ENCODE peak calls at places on chromosomes 2 and 18, in six cellular contexts. J is K562, T is H1, B is HepG2, F is HCT116, E is GM12878. G is an unnamed sample.

GRCh38 chr18:30992231-30992630 is 50.3 kb downstream of the DSC3 start:
- DNase-seq in T (no peak), J (no peak), E (no peak), F (no peak), B (no peak), G (no peak)

GRCh38 chr2:8306530-8307351 is 375.1 kb upstream of the ID2 start:
- DNase-seq in F (no peak), T (no peak), E (no peak), B (no peak), J (no peak), G (no peak)

GRCh38 chr2:37449686-37450392 is 105.4 kb downstream of the QPCT start:
- DNase-seq in B (no peak), F (no peak), T (no peak), E (no peak), J (no peak), G (peak)

GRCh38 chr2:68753318-68753717 is 18.7 kb downstream of the ARHGAP25 start:
- DNase-seq in B (no peak), J (no peak), T (no peak), E (no peak), F (no peak), G (no peak)

GRCh38 chr2:189799531-189799930 is 15.3 kb downstream of the PMS1 start:
- DNase-seq in B (no peak), T (no peak), J (no peak), F (no peak), E (no peak), G (no peak)

GRCh38 chr2:8148260-8148880 is 533.5 kb upstream of the ID2 start:
- DNase-seq in J (no peak), F (peak), B (no peak), T (no peak), E (no peak), G (no peak)

GRCh38 chr2:1780693-1781092 is 36.4 kb upstream of the PXDN start:
- DNase-seq in T (no peak), J (no peak), F (no peak), B (no peak), E (no peak), G (no peak)

GRCh38 chr2:159939946-159940345 is 122.5 kb downstream of the PLA2R1 start:
- DNase-seq in B (peak), T (no peak), E (peak), J (peak), F (peak), G (peak)

GRCh38 chr2:47217277-47217676 is 62.2 kb upstream of the STPG4 start:
- DNase-seq in F (no peak), E (no peak), B (no peak), J (no peak), T (no peak), G (no peak)

GRCh38 chr18:5455644-5456043 is 88.2 kb downstream of the EPB41L3 start:
- DNase-seq in E (no peak), F (no peak), B (no peak), J (no peak), T (no peak), G (no peak)

GRCh38 chr2:1767939-1768691 is 23.8 kb upstream of the PXDN start:
- DNase-seq in F (no peak), E (no peak), B (no peak), T (no peak), J (no peak), G (no peak)

GRCh38 chr18:616380-616995 is 19.7 kb downstream of the CLUL1 start:
- DNase-seq in B (peak), J (peak), E (no peak), T (no peak), F (peak), G (no peak)

GRCh38 chr2:239817011-239817490 is 208.1 kb downstream of the NDUFA10 start:
- DNase-seq in F (no peak), E (no peak), T (no peak), B (no peak), J (no peak), G (no peak)

GRCh38 chr2:239819974-239820555 is 205.1 kb downstream of the NDUFA10 start:
- DNase-seq in J (no peak), T (no peak), E (no peak), F (no peak), B (no peak), G (no peak)

GRCh38 chr2:239819091-239819973 is 205.8 kb downstream of the NDUFA10 start:
- DNase-seq in J (no peak), E (no peak), F (no peak), B (no peak), T (no peak), G (no peak)

GRCh38 chr2:239818086-239818485 is 207.1 kb downstream of the NDUFA10 start:
- DNase-seq in F (no peak), E (no peak), J (no peak), B (no peak), T (no peak), G (no peak)

DNA sequence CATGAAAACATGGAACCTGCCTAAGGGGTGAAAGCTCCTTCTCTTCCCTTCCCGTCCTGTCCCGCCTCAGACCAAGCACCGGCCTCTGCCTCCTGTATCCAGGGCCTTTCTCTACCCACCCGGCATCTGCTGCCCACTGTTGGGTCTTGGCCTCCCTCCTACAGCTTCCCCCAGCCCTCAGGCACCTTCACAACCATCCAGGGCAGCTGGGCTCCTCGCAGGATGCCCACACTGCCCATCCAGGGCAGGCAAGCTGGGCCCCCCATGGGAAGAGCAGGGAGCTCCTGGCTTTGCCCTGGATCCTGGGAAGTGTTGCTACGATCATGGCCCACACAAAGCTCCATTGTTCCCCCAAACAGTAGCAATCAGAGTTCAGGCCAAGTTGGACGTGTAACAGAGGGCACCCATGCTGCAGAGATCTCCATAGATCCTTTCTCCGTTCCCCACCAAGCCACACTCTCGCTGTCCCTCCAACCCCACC is 206.6 kb downstream of the NDUFA10 start:
- DNase-seq in T (peak), J (no peak), B (no peak), E (no peak), F (no peak), G (no peak)
- TF ChIP-seq JUND in T (no peak), J (no peak), B (no peak), E (no peak), F (no peak), G (no peak)

GRCh38 chr2:124713969-124714368 is 688.9 kb downstream of the CNTNAP5 start:
- DNase-seq in J (no peak), B (no peak), E (no peak), F (no peak), T (no peak), G (no peak)

GRCh38 chr2:124704056-124704644 is 679.1 kb downstream of the CNTNAP5 start:
- DNase-seq in T (no peak), B (no peak), E (no peak), F (no peak), J (no peak), G (no peak)

GRCh38 chr2:124708661-124709060 is 683.6 kb downstream of the CNTNAP5 start:
- DNase-seq in B (no peak), F (no peak), E (no peak), T (no peak), J (no peak), G (no peak)
- TF ChIP-seq JUND in B (no peak), F (no peak), E (no peak), T (no peak), J (no peak), G (no peak)

GRCh38 chr18:13482641-13482945 is 243.8 kb downstream of the FAM210A start:
- DNase-seq in B (no peak), E (no peak), T (no peak), F (no peak), J (no peak), G (no peak)

GRCh38 chr18:13481820-13482640 is 244.3 kb downstream of the FAM210A start:
- DNase-seq in E (peak), J (no peak), F (no peak), T (no peak), B (no peak), G (no peak)

GRCh38 chr18:13485182-13485581 is 241.2 kb downstream of the FAM210A start:
- DNase-seq in F (no peak), E (no peak), T (no peak), J (no peak), B (no peak), G (no peak)

GRCh38 chr18:13485604-13486003 is 240.8 kb downstream of the FAM210A start:
- DNase-seq in B (no peak), J (no peak), F (no peak), E (no peak), T (no peak), G (no peak)

GRCh38 chr18:13483316-13484270 is 242.8 kb downstream of the FAM210A start:
- DNase-seq in E (no peak), F (no peak), B (no peak), T (no peak), J (no peak), G (no peak)
- TF ChIP-seq JUND in E (no peak), F (no peak), B (no peak), T (no peak), J (no peak), G (no peak)

GRCh38 chr2:41791523-41791922 is 256.3 kb upstream of the PKDCC start:
- DNase-seq in B (peak), E (no peak), F (no peak), J (peak), T (no peak), G (peak)
- TF ChIP-seq JUND in B (no peak), E (no peak), F (no peak), J (no peak), T (no peak), G (no peak)

GRCh38 chr2:100905132-100905805 is 85.3 kb downstream of the NPAS2 start:
- DNase-seq in J (no peak), E (no peak), T (no peak), B (no peak), F (no peak), G (no peak)

GRCh38 chr2:100902833-100903405 is 83.0 kb downstream of the NPAS2 start:
- DNase-seq in T (no peak), F (peak), B (peak), E (no peak), J (no peak), G (peak)

GRCh38 chr2:100906131-100906530 is 86.2 kb downstream of the NPAS2 start:
- DNase-seq in J (no peak), F (no peak), T (no peak), E (no peak), B (no peak), G (no peak)

GRCh38 chr2:100906679-100907078 is 86.7 kb downstream of the NPAS2 start:
- DNase-seq in F (no peak), T (no peak), B (no peak), J (no peak), E (no peak), G (no peak)

GRCh38 chr2:100903534-100904258 is 83.8 kb downstream of the NPAS2 start:
- DNase-seq in F (no peak), J (no peak), E (no peak), T (no peak), B (no peak), G (no peak)
- TF ChIP-seq JUND in F (no peak), J (no peak), E (no peak), T (no peak), B (no peak), G (no peak)

GRCh38 chr2:84705858-84706257 is 175.0 kb downstream of the TRABD2A start:
- DNase-seq in J (no peak), T (no peak), F (no peak), B (no peak), E (no peak), G (no peak)

GRCh38 chr2:84701880-84702279 is 179.0 kb downstream of the TRABD2A start:
- DNase-seq in B (no peak), T (no peak), E (no peak), J (no peak), F (no peak), G (no peak)

GRCh38 chr2:84702941-84703340 is 177.9 kb downstream of the TRABD2A start:
- DNase-seq in J (no peak), T (no peak), B (no peak), E (no peak), F (no peak), G (no peak)

GRCh38 chr2:84703831-84704230 is 177.1 kb downstream of the TRABD2A start:
- DNase-seq in F (no peak), E (no peak), B (no peak), T (no peak), J (no peak), G (no peak)

GRCh38 chr2:84704505-84705244 is 176.2 kb downstream of the TRABD2A start:
- DNase-seq in J (no peak), E (no peak), B (no peak), F (no peak), T (no peak), G (no peak)
- TF ChIP-seq JUND in J (no peak), E (no peak), B (no peak), F (no peak), T (no peak), G (no peak)

DNA sequence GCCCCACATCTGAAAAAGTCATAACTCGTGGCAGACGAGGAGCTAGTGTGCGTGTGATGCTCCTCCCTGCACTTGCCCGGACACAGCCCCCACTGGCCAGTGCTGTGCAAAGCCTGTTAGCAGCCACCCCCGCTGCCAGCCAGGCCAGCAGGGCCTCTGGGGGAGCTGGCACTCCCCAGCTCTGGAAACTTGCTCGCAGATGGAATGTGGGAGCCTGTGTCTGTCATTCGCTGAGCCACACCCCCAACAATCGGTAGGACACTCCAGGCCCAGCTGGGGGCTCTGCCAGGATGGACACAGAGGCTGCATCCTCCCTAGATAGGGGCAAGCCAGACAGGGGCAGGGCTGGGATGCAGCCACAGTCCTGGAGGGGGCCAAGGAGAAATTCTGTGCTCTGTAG is 62.4 kb upstream of the ATG16L1 start:
- DNase-seq in J (no peak), B (no peak), F (no peak), T (no peak), E (no peak), G (no peak)
- TF ChIP-seq JUND in J (no peak), B (no peak), F (no peak), T (no peak), E (no peak), G (no peak)

GRCh38 chr2:178069551-178069950 is 3.0 kb downstream of the PDE11A start:
- DNase-seq in T (no peak), F (no peak), J (peak), B (no peak), E (no peak), G (no peak)

GRCh38 chr2:178068823-178069454 is 3.6 kb downstream of the PDE11A start:
- DNase-seq in E (no peak), T (no peak), J (no peak), B (no peak), F (no peak), G (no peak)

GRCh38 chr2:178066324-178066723 is 6.3 kb downstream of the PDE11A start:
- DNase-seq in T (no peak), F (no peak), J (no peak), E (no peak), B (no peak), G (no peak)

GRCh38 chr2:178064051-178064450 is 8.5 kb downstream of the PDE11A start:
- DNase-seq in E (no peak), T (no peak), F (no peak), B (no peak), J (no peak), G (no peak)

DNA sequence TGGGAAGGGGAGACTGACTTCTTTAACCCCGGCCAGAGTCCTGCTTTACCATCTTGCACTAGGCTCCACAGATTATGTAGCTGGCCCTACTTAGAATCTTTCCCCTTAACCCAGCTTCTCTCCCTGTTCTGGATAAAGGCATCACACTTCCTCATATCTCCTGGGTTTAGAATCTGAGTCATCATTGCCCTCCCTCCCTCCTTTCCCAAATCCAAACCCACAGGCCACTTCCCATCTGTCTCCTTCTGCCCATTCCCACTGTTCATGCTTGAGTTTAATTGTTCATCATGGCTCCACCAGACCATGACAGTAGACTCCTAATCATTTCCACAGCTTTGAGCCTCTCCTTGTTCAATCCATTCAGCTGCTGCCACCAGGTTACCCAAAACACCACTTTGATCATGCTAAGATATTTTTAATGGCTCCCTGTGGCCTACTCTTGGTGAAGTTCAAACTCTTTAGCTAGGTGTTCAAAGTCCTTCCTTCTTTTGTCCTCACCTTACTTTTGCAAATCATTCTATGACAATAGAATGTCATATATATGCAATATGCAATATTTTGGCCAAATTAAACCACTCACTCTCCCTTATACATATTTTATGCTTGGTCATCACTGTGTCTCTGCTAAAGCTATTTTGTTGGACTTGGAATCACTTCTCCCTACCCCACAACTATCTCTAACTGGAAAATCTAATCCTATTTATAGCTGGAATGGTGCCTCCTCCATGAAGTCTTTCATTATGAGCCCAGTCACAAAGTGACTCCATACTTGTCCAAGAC is 5.5 kb downstream of the PDE11A start:
- DNase-seq in J (no peak), E (no peak), T (no peak), F (no peak), B (no peak), G (no peak)
- TF ChIP-seq JUND in J (peak), E (no peak), T (no peak), F (no peak), B (no peak), G (no peak)

GRCh38 chr2:20129320-20130274 is 78.2 kb upstream of the LAPTM4A start:
- DNase-seq in T (no peak), E (no peak), B (no peak), J (no peak), F (no peak), G (no peak)
- TF ChIP-seq JUND in T (no peak), E (no peak), B (no peak), J (no peak), F (no peak), G (no peak)

DNA sequence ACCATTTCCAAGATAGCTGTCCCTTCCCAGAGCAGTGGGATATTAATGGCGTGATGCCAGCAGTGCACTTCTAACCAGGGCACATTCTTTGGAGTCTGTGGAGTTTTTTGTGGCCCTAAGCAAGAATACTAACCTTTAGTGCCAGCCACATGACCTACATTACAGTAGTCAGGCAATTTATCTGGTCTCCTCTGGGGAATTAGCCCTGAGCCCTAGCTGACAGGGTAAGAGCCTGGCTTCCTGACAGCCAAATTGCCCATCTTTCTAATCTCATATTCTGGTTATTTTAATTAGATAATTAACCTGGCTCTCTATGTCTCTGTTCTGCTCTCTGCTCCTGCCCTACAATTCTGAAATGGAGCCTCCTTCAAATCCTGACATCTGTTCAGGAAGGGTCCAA is 5.2 kb downstream of the PFN4 start:
- DNase-seq in J (no peak), B (no peak), T (no peak), F (no peak), E (no peak), G (no peak)
- TF ChIP-seq JUND in J (no peak), B (no peak), T (no peak), F (no peak), E (no peak), G (no peak)

G was measured in T47D.